ENCODE peak calls at places on chromosomes 7 and 10, in four cellular contexts. P, C, O and W are unnamed samples.

GRCh38 chr10:52950578-52950977 is 178.0 kb upstream of the MBL2 start:
- DNase-seq in P (no peak), O (no peak), C (no peak), W (no peak)

GRCh38 chr10:13651969-13652720 is 65.4 kb downstream of the PRPF18 start:
- DNase-seq in C (peak), O (no peak), P (no peak), W (no peak)

GRCh38 chr10:27240891-27241639 is 468 bp upstream of the ACBD5 start:
- DNase-seq in P (no peak), O (no peak), C (no peak), W (peak)

GRCh38 chr10:63197304-63198092 is 64.4 kb downstream of the NRBF2 start:
- DNase-seq in C (no peak), P (no peak), O (peak), W (no peak)

GRCh38 chr7:74318043-74318442 is 28.8 kb downstream of the CLIP2 start:
- DNase-seq in P (no peak), O (no peak), C (no peak), W (no peak)

GRCh38 chr10:94412439-94412838 is 10.1 kb downstream of the TBC1D12 start:
- DNase-seq in P (no peak), C (no peak), O (no peak), W (no peak)

GRCh38 chr10:6563720-6564119 is 16.4 kb downstream of the PRKCQ start:
- DNase-seq in P (no peak), C (no peak), O (no peak), W (no peak)

GRCh38 chr10:11636761-11637166 is 25.3 kb upstream of the USP6NL start:
- DNase-seq in O (no peak), C (no peak), P (no peak), W (no peak)

GRCh38 chr7:16114633-16115032 is 306.7 kb downstream of the CRPPA start:
- DNase-seq in P (no peak), C (peak), O (no peak), W (no peak)

GRCh38 chr10:133159950-133160812 is at the start of gene KNDC1:
- DNase-seq in C (peak), P (no peak), O (no peak), W (no peak)

GRCh38 chr7:13240349-13240748 is 552.9 kb downstream of the ARL4A start:
- DNase-seq in P (no peak), O (peak), C (peak), W (no peak)

GRCh38 chr7:426510-426909 is 93.1 kb downstream of the PDGFA start:
- DNase-seq in O (no peak), C (no peak), P (no peak), W (no peak)

GRCh38 chr10:71423268-71423667 is 26.5 kb downstream of the CDH23 start:
- DNase-seq in P (no peak), C (no peak), O (no peak), W (no peak)

GRCh38 chr10:36534471-36535002 is 590.9 kb upstream of the ANKRD30A start:
- DNase-seq in C (peak), O (peak), P (no peak), W (no peak)

GRCh38 chr7:2355079-2356008 is 717 bp downstream of the EIF3B start:
- DNase-seq in O (no peak), C (peak), P (no peak), W (no peak)

GRCh38 chr7:108193593-108194498 is 63.7 kb upstream of the LAMB4 start:
- DNase-seq in P (no peak), O (no peak), C (no peak), W (no peak)

GRCh38 chr7:140542226-140542625 is 62.9 kb upstream of the MKRN1 start:
- DNase-seq in O (peak), C (no peak), P (no peak), W (no peak)

GRCh38 chr7:4613855-4614548 is 68.1 kb upstream of the FOXK1 start:
- DNase-seq in C (peak), O (peak), P (no peak), W (no peak)

GRCh38 chr10:85891471-85891870 is 475.1 kb downstream of the GRID1 start:
- DNase-seq in C (no peak), O (no peak), P (no peak), W (no peak)

GRCh38 chr7:108351715-108352114 is 104.5 kb downstream of the NRCAM start:
- DNase-seq in P (no peak), C (peak), O (peak), W (no peak)

GRCh38 chr7:75866129-75866496 is 12.7 kb upstream of the RHBDD2 start:
- DNase-seq in P (no peak), C (no peak), O (no peak), W (no peak)

GRCh38 chr10:69437321-69438259 is 13.7 kb upstream of the TSPAN15 start:
- DNase-seq in P (no peak), C (no peak), O (no peak), W (no peak)

GRCh38 chr10:131233611-131234258 is 77.8 kb downstream of the TCERG1L start:
- DNase-seq in O (no peak), P (no peak), C (no peak), W (no peak)

GRCh38 chr7:97871659-97872024 is 566 bp downstream of the ASNS start:
- DNase-seq in P (peak), C (peak), O (no peak), W (no peak)

GRCh38 chr7:147308539-147308938 is 1191.9 kb downstream of the CNTNAP2 start:
- DNase-seq in P (no peak), C (no peak), O (no peak), W (no peak)

GRCh38 chr7:117173001-117173400 is 149.9 kb downstream of the WNT2 start:
- DNase-seq in O (no peak), P (no peak), C (no peak), W (no peak)

GRCh38 chr10:70378122-70378521 is 4.3 kb downstream of the LRRC20 start:
- DNase-seq in P (no peak), C (peak), O (no peak), W (no peak)

GRCh38 chr10:112966191-112966855 is 16.3 kb downstream of the TCF7L2 start:
- DNase-seq in O (no peak), P (no peak), C (no peak), W (no peak)